ENCODE peak calls at places on chromosome 18, in seven cellular contexts. B is kidney; G is CD8-positive, alpha-beta T cell; S is esophagus muscularis mucosa; C is spleen; D is left lung; H is endothelial cell of umbilical vein. T is an unnamed sample. For H3K4me1, the result is how much of the 10 kb centered on the place peaks cover.

GRCh38 chr18:73549236-73549635 is 598.4 kb downstream of the FBXO15 start:
- DNase-seq in B (no peak), G (no peak), S (no peak), C (no peak), D (no peak), H (no peak), T (no peak)

GRCh38 chr18:39604836-39605235 is 2039.2 kb upstream of the CELF4 start:
- DNase-seq in B (no peak), G (no peak), S (no peak), C (no peak), D (no peak), H (peak), T (no peak)

GRCh38 chr18:10681581-10682367 is 155.9 kb downstream of the NAPG start:
- DNase-seq in B (peak), G (no peak), S (peak), C (no peak), D (no peak), H (no peak), T (peak)

GRCh38 chr18:47710451-47710850 is 220.0 kb downstream of the SMAD2 start:
- DNase-seq in B (no peak), G (no peak), S (no peak), C (no peak), D (no peak), H (no peak), T (no peak)

GRCh38 chr18:8212893-8213805 is 396.1 kb upstream of the RAB12 start:
- DNase-seq in B (no peak), G (no peak), S (no peak), C (no peak), D (no peak), H (no peak), T (no peak)

GRCh38 chr18:22322251-22322691 is 95.4 kb downstream of the CTAGE1 start:
- DNase-seq in B (no peak), G (no peak), S (no peak), C (no peak), D (no peak), H (no peak), T (no peak)

GRCh38 chr18:28404721-28405120 is 227.8 kb upstream of the CDH2 start:
- DNase-seq in B (no peak), G (no peak), S (no peak), C (no peak), D (no peak), H (no peak), T (no peak)

GRCh38 chr18:21826641-21827302 is 86.2 kb downstream of the MIB1 start:
- DNase-seq in B (no peak), G (no peak), S (no peak), C (no peak), D (no peak), H (no peak), T (no peak)

GRCh38 chr18:23291456-23292205 is 156.3 kb downstream of the CABLES1 start:
- DNase-seq in B (no peak), G (no peak), S (no peak), C (no peak), D (no peak), H (no peak), T (peak)

GRCh38 chr18:21682276-21683051 is 22.1 kb downstream of the ABHD3 start:
- DNase-seq in B (no peak), G (peak), S (no peak), C (no peak), D (no peak), H (peak), T (peak)

GRCh38 chr18:58023108-58023507 is 20.9 kb upstream of the NEDD4L start:
- DNase-seq in B (no peak), G (no peak), S (no peak), C (no peak), D (no peak), H (no peak), T (no peak)
- H3K4me1 ChIP-seq in B (under half), G (under half), S (under half), C (under half), D (under half), H (under half), T (under half)

DNA sequence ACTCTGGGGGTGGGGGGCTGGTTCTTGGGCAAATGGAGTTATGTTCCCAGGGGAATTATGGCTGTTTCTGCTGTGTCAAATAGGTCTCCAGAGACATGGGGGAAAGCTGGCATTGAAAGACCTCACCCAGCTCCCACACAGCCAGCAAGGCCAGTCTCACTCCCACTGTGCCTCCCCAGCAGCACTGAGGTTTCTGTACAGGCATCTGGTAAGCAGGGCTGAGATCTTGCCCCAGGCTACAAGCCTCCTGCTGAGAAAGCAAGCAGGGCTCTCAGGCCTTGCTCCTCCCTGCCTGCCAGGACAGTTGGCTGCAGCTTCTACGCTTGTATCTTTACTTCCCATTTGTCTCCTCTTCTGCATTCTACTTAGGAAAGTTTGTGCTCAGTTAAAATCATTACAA is 50.5 kb upstream of the FHOD3 start:
- DNase-seq in B (no peak), G (no peak), S (peak), C (no peak), D (no peak), H (no peak), T (no peak)
- H3K27ac ChIP-seq in B (no peak), G (no peak), S (no peak), C (no peak), D (no peak), H (no peak), T (no peak)

DNA sequence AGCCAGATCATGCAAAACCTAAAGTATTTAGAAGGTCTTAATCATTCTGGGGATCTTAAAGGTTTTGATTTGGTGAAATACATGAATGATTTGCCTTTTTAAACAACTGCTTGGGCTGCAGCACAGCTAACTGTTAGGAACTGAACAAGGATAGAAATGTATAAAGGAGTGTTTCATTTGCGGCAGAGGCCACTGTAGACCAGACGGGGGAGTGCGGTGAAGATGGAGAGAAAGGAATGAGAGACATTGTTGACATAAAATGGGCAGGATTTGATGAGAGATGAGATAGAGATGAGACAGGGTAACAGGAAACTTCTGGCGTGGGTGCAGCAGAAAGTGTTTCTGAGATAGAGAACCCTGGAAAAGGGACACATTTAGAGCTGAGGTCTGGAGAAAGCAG is 308.1 kb downstream of the TMX3 start:
- DNase-seq in B (no peak), G (no peak), S (no peak), C (no peak), D (no peak), H (no peak), T (no peak)
- TF ChIP-seq CTCF in B (no peak), G (no peak), S (no peak), C (no peak), D (no peak), H (no peak), T (no peak)

GRCh38 chr18:62183578-62184195 is 3.2 kb downstream of the PIGN start:
- DNase-seq in B (no peak), G (peak), S (no peak), C (no peak), D (no peak), H (peak), T (no peak)
- H3K4me1 ChIP-seq in B (under half), G (under half), S (under half), C (under half), D (under half), H (under half), T (under half)

DNA sequence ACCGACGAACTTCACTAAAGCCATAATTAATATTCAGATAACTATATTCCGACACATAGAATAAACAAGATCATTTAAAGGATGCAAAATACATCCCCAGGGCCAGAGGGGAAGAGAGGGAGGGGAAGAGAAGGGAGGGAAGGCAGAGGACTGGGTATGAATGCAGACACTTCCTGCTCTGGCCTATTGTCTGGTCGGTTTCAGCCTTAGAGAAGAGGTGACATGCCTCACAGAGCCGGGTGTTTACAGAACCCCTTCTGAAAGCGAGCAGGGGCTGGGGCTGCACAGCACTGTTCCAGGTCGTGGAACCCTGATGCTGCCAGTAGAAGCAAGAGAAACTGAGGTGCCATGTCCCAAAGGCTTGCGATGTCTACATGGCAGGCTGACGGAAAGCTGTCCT is 31.0 kb downstream of the CELF4 start:
- DNase-seq in B (no peak), G (no peak), S (no peak), C (no peak), D (no peak), H (no peak), T (no peak)
- H3K27ac ChIP-seq in B (no peak), G (no peak), S (no peak), C (no peak), D (no peak), H (no peak), T (no peak)